ENCODE peak calls at places on chromosome 22, in six cellular contexts. G, O, J, T, U and Q are unnamed samples.

GRCh38 chr22:39234157-39234793 is 10.5 kb downstream of the PDGFB start:
- DNase-seq in G (no peak), O (peak), J (no peak), T (no peak), U (no peak), Q (no peak)

GRCh38 chr22:49765091-49765771 is 62.4 kb downstream of the BRD1 start:
- DNase-seq in G (no peak), O (no peak), J (no peak), T (peak), U (no peak), Q (peak)

GRCh38 chr22:45216133-45217003 is 24.3 kb downstream of the KIAA0930 start:
- DNase-seq in G (no peak), O (no peak), J (no peak), T (peak), U (no peak), Q (no peak)

GRCh38 chr22:37326726-37327125 is 44.4 kb downstream of the CYTH4 start:
- DNase-seq in G (no peak), O (no peak), J (no peak), T (no peak), U (no peak), Q (no peak)

GRCh38 chr22:19522190-19522880 is 1.9 kb downstream of the CLDN5 start:
- DNase-seq in G (no peak), O (peak), J (no peak), T (peak), U (no peak), Q (no peak)

GRCh38 chr22:33883961-33884808 is 36.1 kb downstream of the LARGE1 start:
- DNase-seq in G (no peak), O (no peak), J (peak), T (no peak), U (no peak), Q (no peak)

GRCh38 chr22:39603345-39603744 is 32.8 kb downstream of the CACNA1I start:
- DNase-seq in G (no peak), O (no peak), J (no peak), T (no peak), U (no peak), Q (no peak)

GRCh38 chr22:32591620-32592019 is 117.0 kb downstream of the FBXO7 start:
- DNase-seq in G (no peak), O (no peak), J (no peak), T (no peak), U (no peak), Q (no peak)

GRCh38 chr22:36940676-36941075 is 27.2 kb downstream of the CSF2RB start:
- DNase-seq in G (no peak), O (no peak), J (no peak), T (no peak), U (peak), Q (no peak)

GRCh38 chr22:24338701-24339451 is 68.2 kb downstream of the SPECC1L start:
- DNase-seq in G (no peak), O (no peak), J (no peak), T (no peak), U (no peak), Q (no peak)

GRCh38 chr22:46050451-46050845 is 73.5 kb upstream of the WNT7B start:
- DNase-seq in G (no peak), O (no peak), J (no peak), T (no peak), U (no peak), Q (no peak)

GRCh38 chr22:20159088-20159487 is 8.2 kb upstream of the CCDC188 start:
- DNase-seq in G (no peak), O (no peak), J (no peak), T (no peak), U (no peak), Q (no peak)

GRCh38 chr22:22410121-22410520 is 98.4 kb downstream of the ZNF280B start:
- DNase-seq in G (no peak), O (no peak), J (peak), T (no peak), U (no peak), Q (no peak)

GRCh38 chr22:46714550-46714949 is 23.5 kb downstream of the CERK start:
- DNase-seq in G (no peak), O (no peak), J (no peak), T (no peak), U (no peak), Q (no peak)

GRCh38 chr22:49930128-49930527 is 11.7 kb downstream of the CRELD2 start:
- DNase-seq in G (no peak), O (peak), J (no peak), T (no peak), U (no peak), Q (no peak)

GRCh38 chr22:38110863-38111852 is 674 bp upstream of the BAIAP2L2 start:
- DNase-seq in G (no peak), O (no peak), J (no peak), T (peak), U (no peak), Q (no peak)

GRCh38 chr22:35888181-35888870 is 140.3 kb downstream of the RBFOX2 start:
- DNase-seq in G (no peak), O (no peak), J (no peak), T (no peak), U (no peak), Q (no peak)

GRCh38 chr22:42990131-42990838 is 24.7 kb downstream of the PACSIN2 start:
- DNase-seq in G (no peak), O (peak), J (peak), T (peak), U (no peak), Q (no peak)

GRCh38 chr22:29994941-29995340 is 85.3 kb upstream of the HORMAD2 start:
- DNase-seq in G (no peak), O (peak), J (no peak), T (no peak), U (no peak), Q (no peak)

GRCh38 chr22:42000466-42000865 is 1.9 kb downstream of the WBP2NL start:
- DNase-seq in G (no peak), O (no peak), J (no peak), T (peak), U (no peak), Q (no peak)

GRCh38 chr22:12697441-12697840 is 2830.6 kb upstream of the OR11H1 start:
- DNase-seq in G (no peak), O (no peak), J (no peak), T (no peak), U (no peak), Q (no peak)

GRCh38 chr22:17152340-17152739 is 6.7 kb downstream of the HDHD5 start:
- DNase-seq in G (no peak), O (no peak), J (no peak), T (peak), U (no peak), Q (no peak)